ENCODE peak calls at places on chromosome 18, in eight cellular contexts. I is IMR-90, M is Peyer's patch, L is body of pancreas, Z is stomach, E is adrenal gland, Q is suprapubic skin, A is heart left ventricle. R is an unnamed sample.

GRCh38 chr18:57970356-57971095 is 73.5 kb upstream of the NEDD4L start:
- DNase-seq in L (no peak), Q (no peak), Z (no peak), M (no peak), A (no peak), E (no peak), I (no peak), R (no peak)

GRCh38 chr18:7618821-7619410 is 51.8 kb downstream of the PTPRM start:
- DNase-seq in Z (no peak), Q (no peak), A (no peak), E (no peak), L (no peak), M (no peak), I (no peak), R (no peak)

GRCh38 chr18:31578126-31578525 is 13.6 kb upstream of the TTR start:
- DNase-seq in I (no peak), Q (no peak), M (no peak), Z (no peak), A (no peak), L (peak; percentile 22), E (no peak), R (no peak)

GRCh38 chr18:57630759-57631660 is 9.4 kb upstream of the NARS1 start:
- DNase-seq in Q (no peak), E (no peak), A (no peak), M (no peak), Z (no peak), L (no peak), I (no peak), R (no peak)

GRCh38 chr18:74806073-74806472 is 208.4 kb downstream of the ZNF407 start:
- DNase-seq in Z (peak; percentile 58), I (no peak), M (peak; percentile 56), L (no peak), E (no peak), Q (no peak), A (no peak), R (no peak)

GRCh38 chr18:75477913-75478312 is 50.4 kb upstream of the SMIM21 start:
- DNase-seq in L (no peak), E (no peak), Q (no peak), Z (no peak), A (no peak), M (no peak), I (peak; percentile 37), R (no peak)

GRCh38 chr18:5518899-5519371 is 24.9 kb downstream of the EPB41L3 start:
- DNase-seq in M (no peak), I (peak; percentile 71), E (peak; percentile 48), Q (no peak), L (no peak), A (no peak), Z (no peak), R (no peak)

GRCh38 chr18:39199231-39199855 is 1633.7 kb upstream of the CELF4 start:
- DNase-seq in M (no peak), Z (no peak), I (no peak), L (no peak), E (no peak), A (no peak), Q (no peak), R (no peak)

GRCh38 chr18:47530695-47531094 is 279.2 kb upstream of the SKOR2 start:
- DNase-seq in Z (no peak), M (no peak), A (no peak), E (no peak), Q (no peak), I (no peak), L (no peak), R (no peak)

GRCh38 chr18:11118051-11118450 is 31.3 kb downstream of the PIEZO2 start:
- DNase-seq in Z (no peak), Q (no peak), A (no peak), M (no peak), E (no peak), I (no peak), L (no peak), R (no peak)

GRCh38 chr18:76806301-76806700 is 16.1 kb upstream of the ZNF236 start:
- DNase-seq in Q (no peak), E (no peak), Z (no peak), A (no peak), M (no peak), I (no peak), L (no peak), R (no peak)

GRCh38 chr18:8969639-8970378 is 132.7 kb upstream of the NDUFV2 start:
- DNase-seq in Z (no peak), A (no peak), I (peak; percentile 62), L (no peak), Q (no peak), M (no peak), E (no peak), R (no peak)

GRCh38 chr18:61831071-61831470 is 61.7 kb downstream of the RNF152 start:
- DNase-seq in M (no peak), I (peak; percentile 53), E (no peak), Q (no peak), Z (no peak), L (no peak), A (no peak), R (no peak)

GRCh38 chr18:5414546-5414945 is 119.0 kb upstream of the ZBTB14 start:
- DNase-seq in E (no peak), M (no peak), Q (no peak), Z (no peak), I (no peak), A (no peak), L (no peak), R (no peak)

GRCh38 chr18:36831139-36831538 is 2.2 kb downstream of the KIAA1328 start:
- DNase-seq in M (no peak), I (peak; percentile 63), A (no peak), Z (no peak), Q (no peak), L (no peak), E (no peak), R (no peak)

GRCh38 chr18:36977121-36977520 is 148.2 kb downstream of the KIAA1328 start:
- DNase-seq in E (no peak), Q (no peak), I (no peak), L (no peak), Z (no peak), M (no peak), A (no peak), R (no peak)

GRCh38 chr18:79829136-79829854 is 31.6 kb downstream of the KCNG2 start:
- DNase-seq in Z (no peak), L (no peak), E (no peak), Q (no peak), M (no peak), I (no peak), A (no peak), R (no peak)
- TF ChIP-seq POLR2A in Z (no peak), L (no peak), E (no peak), Q (no peak), M (no peak), I (no peak), A (no peak), R (no peak)

GRCh38 chr18:34710430-34711386 is 610 bp downstream of the DTNA start:
- DNase-seq in Z (no peak), Q (no peak), M (no peak), I (peak; percentile 66), A (no peak), E (no peak), L (no peak), R (peak; percentile 48)
- H3K4me3 ChIP-seq in Z (no peak overlapping the region), Q (peak overlapping the region; percentile 17), M (no peak overlapping the region), I (peak overlapping the region; percentile 37), A (peak overlapping the region; percentile 38), E (no peak overlapping the region), L (no peak overlapping the region), R (peak overlapping the region; percentile 25)

DNA sequence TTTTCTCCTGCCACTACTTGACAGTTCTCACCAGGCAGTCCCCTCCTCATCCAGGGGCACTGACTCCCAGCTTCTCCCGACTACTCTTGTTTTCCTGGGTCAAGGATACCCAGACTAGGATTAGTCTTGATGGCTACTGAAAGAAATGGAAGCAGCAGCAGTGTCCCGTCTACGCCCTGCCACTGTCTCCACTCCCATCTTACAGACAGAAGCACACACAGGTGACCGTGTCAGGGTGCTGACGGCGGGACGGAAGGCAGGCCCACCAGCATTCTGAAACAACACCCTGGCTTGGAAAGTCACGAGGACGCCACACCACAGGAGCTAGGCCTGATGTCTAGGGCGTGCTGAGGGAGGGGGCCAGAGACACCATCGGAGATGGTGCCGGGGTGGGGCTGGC is 82.9 kb downstream of the KCTD1 start:
- DNase-seq in L (no peak), Z (no peak), E (no peak), A (no peak), Q (no peak), I (no peak), M (no peak), R (no peak)
- TF ChIP-seq POLR2A in L (no peak), Z (no peak), E (no peak), A (no peak), Q (no peak), I (no peak), M (no peak), R (no peak)

DNA sequence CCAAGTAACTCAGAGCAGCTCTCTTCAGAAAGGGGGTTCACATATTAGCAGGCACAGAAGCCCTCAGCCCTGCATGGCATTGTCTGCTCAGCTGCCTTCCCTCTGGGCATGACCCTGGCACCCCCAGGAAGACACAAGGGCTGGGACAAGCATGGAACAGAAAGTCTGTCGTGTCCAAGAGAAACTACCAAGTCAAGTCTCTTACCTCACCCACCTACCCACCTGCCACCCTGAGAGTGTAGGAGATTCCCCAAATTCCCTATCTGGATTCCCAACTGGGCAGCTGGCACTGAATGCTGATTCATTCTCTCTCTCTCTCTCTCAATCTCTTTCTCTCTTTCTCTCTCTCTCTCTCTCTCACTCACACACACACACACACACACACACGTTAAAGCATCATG is 21.6 kb downstream of the SMAD7 start:
- DNase-seq in Z (no peak), Q (no peak), A (no peak), M (no peak), L (no peak), E (no peak), I (peak; percentile 33), R (no peak)
- H3K4me3 ChIP-seq in Z (no peak overlapping the region), Q (no peak overlapping the region), A (no peak overlapping the region), M (no peak overlapping the region), L (no peak overlapping the region), E (no peak overlapping the region), I (no peak overlapping the region), R (no peak overlapping the region)

DNA sequence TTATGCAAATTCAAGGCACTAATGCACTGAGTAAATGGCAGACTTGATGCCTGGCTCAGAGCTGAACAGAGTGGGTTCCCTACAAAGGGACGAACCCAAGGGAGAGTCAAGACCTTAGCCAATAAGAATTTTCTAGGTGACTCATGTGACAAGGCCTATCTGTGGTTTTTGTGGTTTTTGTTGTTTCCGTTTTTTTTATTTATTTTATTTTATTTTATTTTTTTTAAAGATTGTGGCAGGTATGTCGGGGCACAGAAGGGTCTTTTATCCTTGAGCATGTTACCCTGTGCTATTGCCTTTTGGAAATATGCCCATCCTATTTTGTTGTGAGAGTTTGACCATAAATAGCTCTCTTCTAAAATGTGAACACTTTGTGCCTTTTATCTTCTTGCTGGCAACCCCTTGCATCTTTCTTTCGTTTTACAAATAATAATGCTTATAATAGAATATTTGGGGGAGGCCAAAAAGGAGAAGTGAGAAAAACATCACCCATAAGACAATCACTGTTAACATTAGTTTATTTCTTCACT is 113.4 kb upstream of the AQP4 start:
- DNase-seq in A (no peak), I (no peak), Z (no peak), L (no peak), Q (no peak), E (no peak), M (no peak), R (no peak)
- TF ChIP-seq POLR2A in A (no peak), I (no peak), Z (no peak), L (no peak), Q (no peak), E (no peak), M (no peak), R (no peak)

DNA sequence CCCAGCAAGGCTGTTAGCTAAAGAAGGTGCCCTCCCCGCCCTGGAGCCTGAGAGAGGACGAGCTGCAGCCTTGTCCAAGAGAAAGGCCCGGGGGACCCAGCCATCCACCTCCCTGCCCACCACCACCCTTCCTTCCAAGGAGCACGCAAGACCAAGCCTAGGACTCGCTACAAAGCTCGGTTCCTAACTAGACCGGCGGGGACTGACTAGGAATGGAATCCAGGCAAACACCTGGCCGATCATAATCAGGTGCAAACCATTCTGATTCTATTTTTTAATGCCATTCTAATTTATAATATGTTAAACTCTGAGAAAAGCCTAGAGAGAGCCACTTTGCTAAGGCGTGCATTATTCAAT is 19.7 kb upstream of the TUBB6 start:
- DNase-seq in E (no peak), A (no peak), I (no peak), M (no peak), L (no peak), Z (no peak), Q (peak; percentile 8), R (no peak)
- H3K4me3 ChIP-seq in E (no peak overlapping the region), A (peak overlapping the region; percentile 57), I (peak overlapping the region; percentile 40), M (no peak overlapping the region), L (no peak overlapping the region), Z (peak overlapping the region; percentile 48), Q (peak overlapping the region; percentile 53), R (peak overlapping the region; percentile 36)